ENCODE peak calls at places on chromosomes 7 and 10, in six cellular contexts. A is SK-N-SH, H is K562, O is HCT116, L is breast epithelium, X is GM12891. Y is an unnamed sample.
A peak's percentile ranks its signal among the peaks of the same experiment; 100 is the strongest.

GRCh38 chr10:111677747-111678146 is 505.8 kb downstream of the GPAM start:
- DNase-seq in A (peak; percentile 10), H (no peak), O (no peak), L (no peak), X (no peak), Y (no peak)

GRCh38 chr7:16564909-16565426 is 38.3 kb downstream of the LRRC72 start:
- DNase-seq in A (peak; percentile 61), H (peak; percentile 71), O (peak; percentile 66), L (no peak), X (no peak), Y (no peak)

GRCh38 chr10:29865700-29866355 is 193.6 kb downstream of the JCAD start:
- DNase-seq in A (no peak), H (no peak), O (peak; percentile 16), L (no peak), X (no peak), Y (no peak)

GRCh38 chr10:122292376-122292775 is 21.3 kb downstream of the BTBD16 start:
- DNase-seq in A (no peak), H (no peak), O (no peak), L (no peak), X (no peak), Y (no peak)

GRCh38 chr7:155549226-155549625 is 2.9 kb upstream of the CNPY1 start:
- DNase-seq in A (no peak), H (no peak), O (no peak), L (no peak), X (no peak), Y (no peak)

GRCh38 chr7:30433082-30433481 is 45.5 kb downstream of the NOD1 start:
- DNase-seq in A (no peak), H (no peak), O (no peak), L (peak; percentile 56), X (no peak), Y (no peak)

GRCh38 chr7:31747553-31747952 is 60.5 kb downstream of the PPP1R17 start:
- DNase-seq in A (no peak), H (peak; percentile 5), O (no peak), L (no peak), X (no peak), Y (no peak)

GRCh38 chr7:110922906-110923305 is 168.0 kb upstream of the LRRN3 start:
- DNase-seq in A (no peak), H (no peak), O (no peak), L (no peak), X (no peak), Y (no peak)

GRCh38 chr10:71909399-71910083 is 54.7 kb upstream of the CHST3 start:
- DNase-seq in A (no peak), H (no peak), O (no peak), L (no peak), X (no peak), Y (no peak)

GRCh38 chr7:121562274-121562673 is 166.2 kb upstream of the FAM3C start:
- DNase-seq in A (no peak), H (no peak), O (no peak), L (no peak), X (no peak), Y (no peak)

GRCh38 chr10:62626817-62627216 is 177.7 kb upstream of the ADO start:
- DNase-seq in A (no peak), H (no peak), O (no peak), L (no peak), X (no peak), Y (no peak)

GRCh38 chr7:145082366-145083240 is 246.8 kb upstream of the TPK1 start:
- DNase-seq in A (no peak), H (no peak), O (no peak), L (no peak), X (no peak), Y (no peak)

GRCh38 chr7:108522780-108523179 is 3.2 kb downstream of the PNPLA8 start:
- DNase-seq in A (no peak), H (no peak), O (no peak), L (no peak), X (no peak), Y (no peak)

GRCh38 chr10:43574035-43574892 is at the start of gene ZNF239:
- DNase-seq in A (peak; percentile 91), H (peak; percentile 98), O (peak; percentile 37), L (peak; percentile 74), X (peak; percentile 44), Y (peak; percentile 24)

GRCh38 chr7:132402751-132403245 is 173.5 kb downstream of the PLXNA4 start:
- DNase-seq in A (no peak), H (no peak), O (no peak), L (peak; percentile 53), X (no peak), Y (no peak)

GRCh38 chr7:140201393-140201792 is 24.6 kb upstream of the KDM7A start:
- DNase-seq in A (no peak), H (no peak), O (no peak), L (no peak), X (no peak), Y (no peak)

GRCh38 chr10:9091515-9092093 is 1037.1 kb downstream of the GATA3 start:
- DNase-seq in A (no peak), H (no peak), O (no peak), L (no peak), X (no peak), Y (no peak)

GRCh38 chr10:43421519-43421918 is 12.5 kb upstream of the HNRNPF start:
- DNase-seq in A (no peak), H (no peak), O (no peak), L (no peak), X (no peak), Y (no peak)

GRCh38 chr10:30481603-30482002 is 47.6 kb downstream of the MAP3K8 start:
- DNase-seq in A (no peak), H (no peak), O (no peak), L (no peak), X (no peak), Y (no peak)

GRCh38 chr7:157302314-157302711 is 34.5 kb upstream of the DNAJB6 start:
- DNase-seq in A (peak; percentile 49), H (no peak), O (no peak), L (peak; percentile 75), X (peak; percentile 67), Y (peak; percentile 71)
- TF ChIP-seq POLR2AphosphoS5 in A (no peak), H (no peak), O (no peak), L (no peak), X (no peak), Y (peak; percentile 56)

GRCh38 chr10:86583983-86584382 is 62.4 kb upstream of the WAPL start:
- DNase-seq in A (no peak), H (peak; percentile 36), O (no peak), L (no peak), X (no peak), Y (no peak)

GRCh38 chr10:86586516-86586915 is 64.9 kb upstream of the WAPL start:
- DNase-seq in A (no peak), H (no peak), O (no peak), L (peak; percentile 40), X (no peak), Y (no peak)

GRCh38 chr10:86585726-86586048 is 64.1 kb upstream of the WAPL start:
- DNase-seq in A (no peak), H (no peak), O (no peak), L (no peak), X (no peak), Y (no peak)

GRCh38 chr10:86580549-86580886 is 58.9 kb upstream of the WAPL start:
- DNase-seq in A (no peak), H (no peak), O (no peak), L (no peak), X (no peak), Y (no peak)

GRCh38 chr10:86585037-86585725 is 63.6 kb upstream of the WAPL start:
- DNase-seq in A (peak; percentile 86), H (peak; percentile 70), O (peak; percentile 61), L (peak; percentile 48), X (peak; percentile 68), Y (peak; percentile 67)
- TF ChIP-seq POLR2AphosphoS5 in A (no peak), H (no peak), O (peak; percentile 23), L (peak; percentile 22), X (no peak), Y (no peak)

GRCh38 chr7:151951672-151952338 is 4.4 kb upstream of the GALNTL5 start:
- DNase-seq in A (no peak), H (no peak), O (no peak), L (no peak), X (no peak), Y (no peak)

GRCh38 chr7:151958036-151959010 is 2.1 kb downstream of the GALNTL5 start:
- DNase-seq in A (no peak), H (no peak), O (no peak), L (no peak), X (no peak), Y (no peak)

GRCh38 chr7:151960449-151960848 is 4.2 kb downstream of the GALNTL5 start:
- DNase-seq in A (no peak), H (no peak), O (no peak), L (no peak), X (no peak), Y (no peak)

DNA sequence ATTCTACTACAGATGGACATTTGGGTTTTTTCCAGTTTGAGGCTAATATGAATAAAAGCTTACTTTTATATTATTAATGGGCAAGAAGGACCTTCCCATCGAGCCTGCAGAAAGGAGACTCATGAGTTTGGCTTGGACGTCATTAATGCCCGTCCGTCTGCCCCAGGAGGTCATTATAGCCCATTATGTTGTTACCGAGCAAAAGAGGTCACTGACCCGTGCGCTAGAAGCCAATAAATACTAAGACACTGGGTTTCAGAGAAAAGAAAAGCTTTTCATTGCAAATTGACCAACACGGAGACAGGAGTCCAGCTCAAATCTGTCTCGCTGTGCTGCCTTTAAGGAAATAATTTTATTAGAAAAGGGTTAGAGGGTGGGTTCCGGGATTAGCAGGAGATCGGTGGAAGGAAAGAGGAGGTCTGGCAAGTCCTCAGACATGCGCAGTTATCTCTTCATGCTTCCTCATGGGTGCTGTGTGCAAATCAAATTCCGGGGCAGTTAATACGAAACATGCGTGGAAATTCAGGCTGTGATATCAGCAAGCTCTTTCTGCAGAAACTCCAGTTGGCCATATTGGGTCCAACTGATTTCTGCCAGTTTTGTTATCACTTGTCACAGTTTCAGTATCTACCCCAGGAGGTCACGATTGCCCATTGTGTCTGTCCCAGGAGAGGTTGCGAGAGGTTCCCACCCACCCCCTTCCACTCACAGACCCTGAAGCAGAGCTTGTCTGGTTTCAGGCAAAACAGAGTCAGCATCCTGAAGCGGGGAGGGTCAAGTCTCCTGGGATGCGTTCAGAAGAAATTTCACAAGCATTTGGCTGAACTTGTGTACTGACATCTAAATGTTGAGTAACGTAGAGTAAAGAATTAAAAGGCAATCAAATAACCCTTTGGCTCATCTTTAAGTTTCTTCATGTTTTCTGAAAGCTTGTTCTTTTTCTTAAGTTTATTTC is 1.1 kb upstream of the GALNTL5 start:
- DNase-seq in A (peak; percentile 59), H (no peak), O (no peak), L (no peak), X (no peak), Y (no peak)
- TF ChIP-seq POLR2AphosphoS5 in A (no peak), H (no peak), O (no peak), L (peak; percentile 88), X (no peak), Y (no peak)

DNA sequence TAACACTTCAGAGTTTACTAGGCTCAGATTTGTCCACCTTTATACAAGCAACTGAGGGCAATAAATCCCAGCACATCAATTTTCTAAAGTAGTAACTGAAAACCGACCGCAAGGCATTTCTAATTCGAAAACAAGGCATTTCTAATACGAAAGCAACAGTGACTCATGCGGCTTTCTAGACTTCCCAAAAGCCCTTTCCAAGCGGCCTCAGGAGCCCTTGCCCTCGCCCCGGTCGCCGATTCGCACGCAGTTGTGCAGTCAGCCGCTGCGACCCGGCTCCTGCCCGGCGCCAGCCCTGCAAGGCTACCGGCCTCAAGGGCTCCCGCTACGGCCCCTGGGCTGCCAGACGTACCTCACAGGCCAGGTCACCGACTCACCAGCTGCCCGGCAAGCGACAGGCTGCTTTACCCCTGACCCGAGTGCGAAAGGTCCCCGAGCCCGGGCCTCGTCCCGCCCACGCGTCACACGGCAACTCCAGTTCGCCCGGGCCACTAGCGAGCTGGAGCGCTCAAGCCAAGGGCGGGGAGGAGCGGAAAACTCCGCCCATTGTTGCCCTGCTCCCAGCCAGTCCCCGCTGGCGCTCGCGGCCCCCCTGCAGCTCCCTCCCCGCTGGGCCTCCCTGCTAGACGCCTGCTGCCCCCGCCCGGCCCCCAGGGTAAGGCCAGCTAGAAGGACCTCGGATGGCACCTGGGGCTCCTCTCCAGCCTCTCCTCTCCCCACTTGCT is 7.3 kb downstream of the NCOA4 start:
- DNase-seq in A (peak; percentile 94), H (peak; percentile 98), O (peak; percentile 74), L (peak; percentile 80), X (peak; percentile 68), Y (peak; percentile 71)
- TF ChIP-seq POLR2AphosphoS5 in A (no peak), H (peak; percentile 61), O (peak; percentile 25), L (peak; percentile 31), X (peak; percentile 67), Y (peak; percentile 45)